ENCODE peak calls at places on chromosomes 7 and 10, in seven cellular contexts. I is A549, Y is transverse colon, S is suprapubic skin, B is ovary, U is sigmoid colon, R is stomach. J is an unnamed sample. For H3K9me3, the result is how much of the 10 kb centered on the place peaks cover.

GRCh38 chr7:156816943-156817572 is 75.9 kb downstream of the LMBR1 start:
- DNase-seq in R (no peak), Y (no peak), S (no peak), U (no peak), I (peak), B (no peak), J (no peak)

GRCh38 chr10:76333331-76333730 is 901.9 kb downstream of the LRMDA start:
- DNase-seq in I (no peak), B (no peak), U (no peak), R (no peak), S (no peak), Y (no peak), J (no peak)

GRCh38 chr7:7808156-7808555 is 89.7 kb upstream of the RPA3 start:
- DNase-seq in S (no peak), I (peak), R (no peak), U (no peak), Y (no peak), B (no peak), J (no peak)

GRCh38 chr7:151275813-151276577 is 27.5 kb upstream of the SMARCD3 start:
- DNase-seq in U (no peak), S (no peak), I (no peak), B (peak), Y (no peak), R (no peak), J (no peak)

GRCh38 chr7:134293029-134293740 is 23.5 kb downstream of the SLC35B4 start:
- DNase-seq in U (peak), R (no peak), I (no peak), B (no peak), Y (peak), S (no peak), J (no peak)

GRCh38 chr7:66409493-66409892 is 204.4 kb downstream of the TPST1 start:
- DNase-seq in Y (no peak), I (no peak), U (no peak), B (no peak), S (no peak), R (no peak), J (no peak)

GRCh38 chr10:73894245-73894971 is 16.5 kb upstream of the PLAU start:
- DNase-seq in Y (no peak), R (no peak), S (no peak), B (no peak), I (no peak), U (no peak), J (no peak)

GRCh38 chr10:132521466-132522102 is 16.0 kb upstream of the INPP5A start:
- DNase-seq in S (peak), Y (peak), U (peak), B (peak), I (no peak), R (no peak), J (no peak)

GRCh38 chr7:26538683-26539082 is 247.0 kb downstream of the SNX10 start:
- DNase-seq in S (no peak), Y (no peak), R (no peak), I (no peak), U (no peak), B (no peak), J (no peak)

GRCh38 chr10:59432207-59432900 is 70.0 kb upstream of the FAM13C start:
- DNase-seq in R (no peak), Y (no peak), U (no peak), B (no peak), S (no peak), I (no peak), J (no peak)

GRCh38 chr7:44455155-44455554 is 35.3 kb downstream of the NUDCD3 start:
- DNase-seq in B (no peak), Y (no peak), I (no peak), R (no peak), U (no peak), S (no peak), J (no peak)

GRCh38 chr10:77710759-77711682 is 73.4 kb upstream of the KCNMA1 start:
- DNase-seq in I (peak), R (peak), Y (peak), B (peak), S (no peak), U (peak), J (peak)

GRCh38 chr10:124596116-124596785 is 134.6 kb downstream of the LHPP start:
- DNase-seq in R (no peak), B (no peak), U (peak), S (no peak), I (no peak), Y (no peak), J (no peak)

GRCh38 chr10:84202349-84202748 is 8.0 kb downstream of the CDHR1 start:
- DNase-seq in R (no peak), S (no peak), I (no peak), U (no peak), Y (peak), B (no peak), J (no peak)

GRCh38 chr10:2508971-2509605 is 558.3 kb upstream of the PFKP start:
- DNase-seq in B (no peak), R (no peak), S (no peak), I (no peak), U (no peak), Y (no peak), J (no peak)

GRCh38 chr7:90621892-90622182 is 25.7 kb downstream of the CDK14 start:
- DNase-seq in S (no peak), U (no peak), Y (no peak), R (no peak), B (no peak), I (no peak), J (no peak)

GRCh38 chr10:22253578-22253882 is 35.7 kb upstream of the EBLN1 start:
- DNase-seq in R (no peak), I (no peak), U (no peak), B (no peak), Y (peak), S (no peak), J (no peak)

GRCh38 chr7:100691676-100692577 is 2.1 kb downstream of the GIGYF1 start:
- DNase-seq in B (peak), Y (peak), R (peak), U (peak), I (peak), S (no peak), J (no peak)

DNA sequence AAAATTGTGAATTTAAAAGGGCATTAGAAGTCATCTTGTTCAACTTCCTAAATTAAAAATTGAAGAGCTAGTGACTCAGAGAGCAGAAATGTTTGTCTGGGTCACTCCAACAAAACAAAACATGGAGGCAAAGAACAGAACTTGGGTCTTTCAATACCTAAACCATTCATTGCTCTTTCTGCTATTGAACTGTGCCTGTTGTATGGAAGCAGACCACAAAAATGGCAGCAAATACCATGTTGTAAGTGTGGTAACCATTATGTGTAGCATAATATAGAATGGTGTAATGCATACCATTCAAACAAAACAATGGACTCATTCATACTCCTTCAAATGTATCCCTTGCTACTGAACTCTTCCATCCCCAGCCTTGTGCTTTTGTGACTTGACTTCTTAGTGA is 360.2 kb upstream of the NRG3 start:
- DNase-seq in S (no peak), Y (no peak), B (no peak), U (no peak), R (no peak), I (no peak), J (no peak)
- TF ChIP-seq EP300 in S (no peak), Y (no peak), B (no peak), U (no peak), R (no peak), I (no peak), J (no peak)

GRCh38 chr7:36809064-36809463 is 84.8 kb upstream of the AOAH start:
- DNase-seq in S (no peak), U (no peak), B (no peak), R (no peak), I (no peak), Y (no peak), J (peak)

GRCh38 chr7:36811807-36812206 is 87.5 kb upstream of the AOAH start:
- DNase-seq in S (no peak), B (no peak), R (no peak), I (no peak), Y (no peak), U (no peak), J (no peak)

GRCh38 chr7:36810476-36810875 is 86.2 kb upstream of the AOAH start:
- DNase-seq in I (no peak), Y (no peak), B (no peak), R (no peak), S (no peak), U (no peak), J (peak)

GRCh38 chr7:36809510-36809909 is 85.2 kb upstream of the AOAH start:
- DNase-seq in R (no peak), I (no peak), Y (no peak), U (no peak), S (no peak), B (no peak), J (peak)

GRCh38 chr7:36810032-36810431 is 85.7 kb upstream of the AOAH start:
- DNase-seq in S (no peak), Y (no peak), U (no peak), I (no peak), R (no peak), B (no peak), J (no peak)
- H3K9me3 ChIP-seq in S (under half), Y (under half), U (under half), I (under half), R (under half), B (under half), J (under half)

GRCh38 chr10:61899997-61900828 is 1.3 kb upstream of the ARID5B start:
- DNase-seq in Y (peak), R (peak), B (peak), S (no peak), U (peak), I (peak), J (no peak)
- TF ChIP-seq EP300 in Y (no peak), R (no peak), B (no peak), S (no peak), U (no peak), I (no peak), J (no peak)

GRCh38 chr10:120984221-120984620 is 133.1 kb downstream of the WDR11 start:
- DNase-seq in Y (no peak), U (no peak), R (no peak), I (no peak), S (no peak), B (no peak), J (no peak)

GRCh38 chr10:120989279-120989678 is 138.1 kb downstream of the WDR11 start:
- DNase-seq in U (no peak), R (no peak), I (no peak), B (no peak), S (no peak), Y (no peak), J (peak)

GRCh38 chr10:120988751-120989150 is 137.6 kb downstream of the WDR11 start:
- DNase-seq in R (no peak), Y (no peak), I (no peak), B (no peak), U (no peak), S (no peak), J (peak)

GRCh38 chr10:120989996-120990395 is 138.8 kb downstream of the WDR11 start:
- DNase-seq in B (no peak), R (no peak), Y (no peak), I (no peak), U (no peak), S (no peak), J (peak)

GRCh38 chr10:120987359-120987758 is 136.2 kb downstream of the WDR11 start:
- DNase-seq in B (no peak), I (no peak), R (no peak), Y (no peak), U (no peak), S (no peak), J (no peak)
- H3K9me3 ChIP-seq in B (under half), I (under half), R (under half), Y (under half), U (under half), S (under half), J (under half)

GRCh38 chr7:110413038-110413437 is 677.9 kb upstream of the LRRN3 start:
- DNase-seq in R (no peak), S (no peak), B (no peak), Y (no peak), I (no peak), U (no peak), J (no peak)

GRCh38 chr7:110421490-110422241 is 669.3 kb upstream of the LRRN3 start:
- DNase-seq in Y (no peak), S (no peak), I (no peak), R (no peak), U (no peak), B (no peak), J (no peak)

DNA sequence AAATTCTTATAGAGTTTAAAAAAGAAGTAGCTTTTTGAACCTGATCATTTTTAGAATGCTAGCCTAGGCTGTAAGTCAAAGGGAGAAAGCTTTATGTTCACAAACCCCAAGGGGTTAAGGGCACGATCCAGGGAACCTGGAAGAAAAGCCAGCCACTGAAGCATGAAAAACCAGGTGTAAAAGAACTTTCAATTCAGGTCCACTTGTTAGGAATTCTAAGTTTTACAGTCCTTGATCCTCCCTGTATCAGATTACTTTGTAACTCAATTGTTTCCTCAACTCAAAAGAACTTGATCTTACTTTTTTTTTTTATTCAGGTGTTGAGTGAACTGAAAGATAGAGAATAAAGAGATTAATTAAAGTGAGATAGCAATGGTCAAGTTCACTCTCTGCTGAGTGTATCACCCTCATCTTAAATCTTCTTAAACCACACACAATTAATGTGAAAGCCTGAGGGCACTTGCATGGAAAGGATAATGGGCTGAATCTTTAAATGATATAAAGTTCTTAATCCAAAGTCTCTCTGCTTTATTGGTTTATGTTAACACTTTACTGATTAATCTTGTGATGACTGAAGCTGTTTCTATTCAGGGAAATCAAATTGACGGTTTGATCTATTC is 672.2 kb upstream of the LRRN3 start:
- DNase-seq in S (no peak), U (no peak), B (no peak), Y (no peak), R (no peak), I (no peak), J (no peak)
- TF ChIP-seq EP300 in S (no peak), U (no peak), B (no peak), Y (no peak), R (no peak), I (no peak), J (no peak)

J was measured in esophagus muscularis mucosa.